ENCODE peak calls at places on chromosomes 5 and 9, in six cellular contexts. P is SK-N-SH, H is H1, I is A549, L is K562, R is GM12878. U is an unnamed sample.

GRCh38 chr5:152271420-152271819 is 133.7 kb downstream of the NMUR2 start:
- DNase-seq in I (peak; percentile 26), H (no peak), L (no peak), R (peak; percentile 8), P (no peak), U (peak; percentile 23)

GRCh38 chr9:35867538-35867937 is 2.7 kb downstream of the OR13J1 start:
- DNase-seq in I (no peak), H (no peak), P (no peak), R (no peak), L (no peak), U (no peak)

GRCh38 chr9:138123086-138123485 is 245.5 kb downstream of the CACNA1B start:
- DNase-seq in I (no peak), P (no peak), L (no peak), H (no peak), R (no peak), U (no peak)

GRCh38 chr5:132207783-132208182 is 19.9 kb downstream of the P4HA2 start:
- DNase-seq in R (no peak), H (no peak), L (no peak), P (no peak), I (no peak), U (no peak)

GRCh38 chr5:157602505-157602904 is 26.9 kb upstream of the ADAM19 start:
- DNase-seq in L (no peak), I (no peak), H (no peak), P (no peak), R (no peak), U (no peak)

GRCh38 chr9:5949103-5949699 is 58.5 kb downstream of the MLANA start:
- DNase-seq in L (no peak), P (no peak), H (no peak), I (peak; percentile 43), R (peak; percentile 15), U (no peak)

GRCh38 chr5:40401965-40402364 is 277.8 kb upstream of the PTGER4 start:
- DNase-seq in H (no peak), L (no peak), P (no peak), R (no peak), I (peak; percentile 31), U (no peak)

GRCh38 chr5:142862585-142862984 is 92.4 kb downstream of the ARHGAP26 start:
- DNase-seq in L (no peak), H (no peak), I (no peak), P (peak; percentile 46), R (no peak), U (no peak)

GRCh38 chr9:130741024-130741305 is 47.4 kb downstream of the EXOSC2 start:
- DNase-seq in L (peak; percentile 56), H (no peak), P (no peak), R (no peak), I (no peak), U (no peak)

GRCh38 chr9:92295827-92296258 is 2.3 kb upstream of the IARS1 start:
- DNase-seq in P (no peak), I (no peak), H (no peak), R (no peak), L (peak; percentile 63), U (no peak)

GRCh38 chr5:128121679-128122078 is 38.1 kb downstream of the SLC12A2 start:
- DNase-seq in P (no peak), R (no peak), I (no peak), L (no peak), H (no peak), U (no peak)

GRCh38 chr5:140631831-140632365 is 1.1 kb downstream of the CD14 start:
- DNase-seq in R (no peak), H (no peak), P (no peak), I (no peak), L (no peak), U (no peak)

GRCh38 chr5:157502143-157502647 is 42.2 kb downstream of the NIPAL4 start:
- DNase-seq in L (no peak), H (no peak), I (no peak), P (no peak), R (peak; percentile 82), U (no peak)

GRCh38 chr5:1782385-1783213 is 17.0 kb downstream of the MRPL36 start:
- DNase-seq in I (no peak), H (no peak), L (no peak), P (no peak), R (no peak), U (no peak)

GRCh38 chr5:73591698-73592501 is 26.4 kb downstream of the UTP15 start:
- DNase-seq in H (no peak), P (peak; percentile 19), R (no peak), L (no peak), I (peak; percentile 62), U (no peak)

GRCh38 chr5:179307931-179308471 is 37.3 kb downstream of the ADAMTS2 start:
- DNase-seq in H (no peak), L (no peak), I (no peak), P (no peak), R (no peak), U (no peak)

GRCh38 chr9:92496401-92496800 is 14.1 kb upstream of the ASPN start:
- DNase-seq in P (no peak), L (no peak), I (no peak), H (no peak), R (no peak), U (no peak)

GRCh38 chr5:149113669-149114068 is 27.6 kb upstream of the ABLIM3 start:
- DNase-seq in P (no peak), H (no peak), I (no peak), R (no peak), L (no peak), U (no peak)

GRCh38 chr9:131676431-131676972 is 63.4 kb downstream of the RAPGEF1 start:
- DNase-seq in H (no peak), I (no peak), L (no peak), R (peak; percentile 51), P (no peak), U (no peak)

GRCh38 chr9:83012578-83013260 is 50.2 kb downstream of the RASEF start:
- DNase-seq in H (no peak), P (no peak), R (no peak), I (no peak), L (no peak), U (no peak)

GRCh38 chr5:68159251-68159951 is 56.2 kb upstream of the PIK3R1 start:
- DNase-seq in H (no peak), P (no peak), R (no peak), I (no peak), L (no peak), U (no peak)

GRCh38 chr5:123813937-123814624 is 302.1 kb downstream of the CSNK1G3 start:
- DNase-seq in L (no peak), R (peak; percentile 43), H (no peak), P (peak; percentile 19), I (no peak), U (no peak)

GRCh38 chr9:5790923-5791322 is 42.0 kb downstream of the ERMP1 start:
- DNase-seq in I (no peak), L (no peak), R (no peak), P (no peak), H (no peak), U (no peak)

GRCh38 chr9:21506910-21507795 is 25.0 kb upstream of the IFNE start:
- DNase-seq in L (no peak), P (no peak), H (no peak), I (peak; percentile 45), R (no peak), U (no peak)

GRCh38 chr5:147448766-147449165 is 61.1 kb downstream of the DPYSL3 start:
- DNase-seq in P (no peak), I (no peak), L (no peak), R (no peak), H (no peak), U (no peak)

GRCh38 chr9:129885018-129885669 is 49.9 kb downstream of the USP20 start:
- DNase-seq in R (peak; percentile 20), I (no peak), H (peak; percentile 71), P (no peak), L (peak; percentile 76), U (peak; percentile 33)

GRCh38 chr5:176994460-176995121 is 12.0 kb downstream of the UIMC1 start:
- DNase-seq in P (no peak), L (peak; percentile 83), I (peak; percentile 41), R (peak; percentile 77), H (no peak), U (peak; percentile 87)

GRCh38 chr9:72909428-72909827 is 43.4 kb downstream of the ALDH1A1 start:
- DNase-seq in H (no peak), R (no peak), L (no peak), I (no peak), P (no peak), U (peak; percentile 1)

GRCh38 chr5:3197237-3197636 is 398.4 kb upstream of the IRX1 start:
- DNase-seq in H (no peak), R (no peak), I (no peak), P (no peak), L (no peak), U (no peak)

GRCh38 chr5:14171621-14172020 is 28.5 kb downstream of the TRIO start:
- DNase-seq in R (no peak), H (no peak), P (no peak), L (no peak), I (no peak), U (peak; percentile 43)

GRCh38 chr5:947626-948471 is 55.2 kb downstream of the TRIP13 start:
- DNase-seq in H (no peak), R (no peak), P (no peak), I (no peak), L (no peak), U (no peak)

GRCh38 chr5:153520137-153520536 is 29.7 kb downstream of the GRIA1 start:
- DNase-seq in R (no peak), P (no peak), I (no peak), H (no peak), L (no peak), U (no peak)

GRCh38 chr5:135468086-135468485 is 15.9 kb upstream of the TIFAB start:
- DNase-seq in H (no peak), I (no peak), P (no peak), R (no peak), L (no peak), U (no peak)
- TF ChIP-seq USF2 in H (no peak), I (no peak), P (no peak), R (no peak), L (no peak), U (no peak)

GRCh38 chr9:110256392-110257096 is at the start of gene TXN:
- DNase-seq in I (peak; percentile 97), H (peak; percentile 84), P (peak; percentile 93), L (peak; percentile 91), R (peak; percentile 87), U (peak; percentile 84)
- TF ChIP-seq EP300 in I (peak; percentile 82), H (no peak), P (no peak), L (peak; percentile 82), R (peak; percentile 47), U (no peak)

DNA sequence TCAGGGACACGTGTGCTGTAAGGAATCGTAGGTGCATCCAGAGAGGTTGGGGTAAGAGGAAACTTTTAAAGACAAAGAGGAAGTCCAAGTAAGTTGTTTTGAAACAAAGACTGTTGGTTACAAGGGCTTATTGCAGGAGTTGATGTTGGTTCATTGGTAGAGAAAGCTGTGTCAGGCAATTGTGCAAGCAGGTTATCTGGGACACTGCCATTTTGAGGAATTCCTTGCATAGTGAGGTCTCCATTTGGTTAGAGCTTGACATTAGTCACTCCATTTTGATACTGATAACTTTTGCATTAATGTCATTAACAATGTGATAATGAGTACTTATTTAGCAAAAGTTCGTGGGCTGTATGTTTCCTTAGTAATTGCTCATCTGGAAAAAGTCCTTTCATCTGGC is 24.9 kb downstream of the CNOT6 start:
- DNase-seq in I (no peak), L (no peak), R (no peak), P (no peak), H (no peak), U (no peak)
- TF ChIP-seq USF2 in I (no peak), L (no peak), R (no peak), P (no peak), H (no peak), U (no peak)

GRCh38 chr5:56330806-56331205 is 97.7 kb upstream of the ANKRD55 start:
- DNase-seq in I (no peak), R (no peak), P (no peak), L (no peak), H (no peak), U (no peak)
- TF ChIP-seq EP300 in I (no peak), R (no peak), P (no peak), L (no peak), H (no peak), U (no peak)

U was measured in HepG2.